ENCODE peak calls at places on chromosome 11, in nine cellular contexts. L is H54; M is NCI-H460; G is kidney epithelial cell; A is activated naive CD8-positive, alpha-beta T cell treated with anti-CD3 and anti-CD28 coated beads for 36 hours; D is fibroblast of lung; I is pancreas; Y is COR-L47; Z is neural crest cell. O is an unnamed sample.

GRCh38 chr11:18566406-18566805 is 22.1 kb downstream of the UEVLD start:
- DNase-seq in G (no peak), M (no peak), D (peak), I (no peak), Y (no peak), A (no peak), L (no peak), Z (no peak), O (no peak)

GRCh38 chr11:117626576-117626975 is 170.4 kb downstream of the DSCAML1 start:
- DNase-seq in I (peak), M (no peak), Y (no peak), Z (no peak), A (no peak), L (no peak), G (no peak), D (no peak), O (no peak)

GRCh38 chr11:111777094-111778046 is 11.2 kb upstream of the PPP2R1B start:
- DNase-seq in M (peak), Y (peak), A (no peak), Z (no peak), G (peak), L (no peak), I (no peak), D (peak), O (peak)

GRCh38 chr11:116580828-116581227 is 192.0 kb downstream of the BUD13 start:
- DNase-seq in Y (no peak), L (no peak), G (no peak), D (no peak), Z (no peak), A (no peak), I (no peak), M (no peak), O (no peak)

GRCh38 chr11:121237686-121238658 is 54.6 kb upstream of the SC5D start:
- DNase-seq in Y (peak), L (no peak), Z (no peak), M (no peak), A (peak), D (peak), I (no peak), G (no peak), O (peak)

GRCh38 chr11:71305451-71306125 is 53.2 kb upstream of the SHANK2 start:
- DNase-seq in G (no peak), Z (no peak), A (no peak), D (no peak), M (no peak), Y (no peak), L (no peak), I (peak), O (no peak)

GRCh38 chr11:2770556-2771301 is 70.9 kb upstream of the KCNQ1OT1 start:
- DNase-seq in A (no peak), G (no peak), L (no peak), Y (no peak), M (no peak), Z (no peak), I (peak), D (no peak), O (no peak)

GRCh38 chr11:128949791-128950454 is 7.3 kb upstream of the TP53AIP1 start:
- DNase-seq in M (no peak), A (no peak), Z (no peak), G (no peak), I (no peak), Y (no peak), D (peak), L (no peak), O (peak)

GRCh38 chr11:130544266-130544665 is 95.8 kb downstream of the ADAMTS15 start:
- DNase-seq in A (no peak), G (no peak), D (no peak), Y (no peak), M (no peak), I (no peak), Z (no peak), L (no peak), O (no peak)

GRCh38 chr11:97363331-97363730 is 973.5 kb downstream of the JRKL start:
- DNase-seq in Z (no peak), D (no peak), L (no peak), G (no peak), I (no peak), M (no peak), A (no peak), Y (no peak), O (no peak)

GRCh38 chr11:44110231-44110679 is 14.8 kb downstream of the EXT2 start:
- DNase-seq in Z (peak), G (no peak), L (peak), I (no peak), A (peak), D (peak), M (peak), Y (peak), O (peak)

GRCh38 chr11:70661763-70662501 is 263.6 kb downstream of the CTTN start:
- DNase-seq in A (no peak), L (no peak), G (no peak), M (no peak), I (no peak), Y (no peak), Z (peak), D (no peak), O (peak)

GRCh38 chr11:37449146-37449545 is 851.1 kb upstream of the RAG2 start:
- DNase-seq in L (no peak), A (no peak), Y (no peak), Z (no peak), M (peak), D (peak), I (no peak), G (no peak), O (peak)

GRCh38 chr11:36132940-36133339 is 156.3 kb downstream of the COMMD9 start:
- DNase-seq in L (no peak), A (no peak), G (no peak), Z (no peak), D (peak), Y (no peak), M (no peak), I (no peak), O (no peak)

GRCh38 chr11:2707736-2708135 is 7.9 kb upstream of the KCNQ1OT1 start:
- DNase-seq in Z (no peak), I (no peak), G (no peak), A (no peak), M (no peak), Y (no peak), L (no peak), D (no peak), O (no peak)

GRCh38 chr11:33376331-33377099 is 119.3 kb downstream of the HIPK3 start:
- DNase-seq in D (no peak), Z (peak), L (peak), A (peak), M (no peak), I (peak), Y (peak), G (no peak), O (peak)

GRCh38 chr11:623999-624704 is 603 bp downstream of the CDHR5 start:
- DNase-seq in A (no peak), Z (no peak), L (peak), D (peak), Y (no peak), M (no peak), I (peak), G (no peak), O (no peak)

GRCh38 chr11:124086447-124086846 is 28.8 kb upstream of the VWA5A start:
- DNase-seq in D (no peak), Z (peak), I (no peak), A (no peak), M (no peak), G (no peak), L (no peak), Y (peak), O (peak)

GRCh38 chr11:126257144-126257543 is 11.6 kb downstream of the SRPRA start:
- DNase-seq in D (no peak), M (no peak), Y (no peak), L (no peak), G (no peak), I (no peak), A (no peak), Z (no peak), O (no peak)

GRCh38 chr11:7637447-7638157 is 35.7 kb downstream of the CYB5R2 start:
- DNase-seq in D (peak), Z (no peak), Y (no peak), I (no peak), G (no peak), L (no peak), M (no peak), A (no peak), O (peak)

GRCh38 chr11:116219171-116219635 is 553.6 kb downstream of the BUD13 start:
- DNase-seq in I (no peak), G (no peak), Y (peak), A (no peak), Z (no peak), L (no peak), M (no peak), D (no peak), O (no peak)

GRCh38 chr11:111387318-111387863 is 8.3 kb upstream of the POU2AF1 start:
- DNase-seq in D (no peak), I (peak), M (no peak), A (no peak), G (no peak), Z (no peak), Y (peak), L (no peak), O (no peak)

O was measured in cardiac muscle cell.